ENCODE peak calls at places on chromosomes 3 and 15, in nine cellular contexts. One of them, this sample, is unnamed.

GRCh38 chr3:43161684-43162512 is 56.0 kb upstream of the POMGNT2 start:
- DNase-seq in brain pericyte: peak
- DNase-seq in effector memory CD4-positive, alpha-beta T cell: no peak
- DNase-seq in RWPE1: peak
- DNase-seq in stimulated activated CD4-positive, alpha-beta T cell treated with anti-CD3 and anti-CD28 coated beads, Interleukin-1b, Interleukin-23, amount 100 ng/mL, for 48 hours: no peak
- DNase-seq in NCI-H2029 treated with DMSO at 0.1 percent for 48 hours: no peak
- DNase-seq in cardiac muscle cell: peak
- DNase-seq in mucosa of descending colon: no peak
- DNase-seq in ascending aorta: no peak
- DNase-seq in this sample: peak

GRCh38 chr3:10941972-10942371 is 50.6 kb upstream of the SLC6A1 start:
- DNase-seq in brain pericyte: no peak
- DNase-seq in effector memory CD4-positive, alpha-beta T cell: no peak
- DNase-seq in RWPE1: no peak
- DNase-seq in stimulated activated CD4-positive, alpha-beta T cell treated with anti-CD3 and anti-CD28 coated beads, Interleukin-1b, Interleukin-23, amount 100 ng/mL, for 48 hours: peak
- DNase-seq in NCI-H2029 treated with DMSO at 0.1 percent for 48 hours: no peak
- DNase-seq in cardiac muscle cell: peak
- DNase-seq in mucosa of descending colon: no peak
- DNase-seq in ascending aorta: no peak
- DNase-seq in this sample: no peak

GRCh38 chr3:134665243-134665642 is 14.4 kb upstream of the KY start:
- DNase-seq in brain pericyte: no peak
- DNase-seq in effector memory CD4-positive, alpha-beta T cell: no peak
- DNase-seq in RWPE1: no peak
- DNase-seq in stimulated activated CD4-positive, alpha-beta T cell treated with anti-CD3 and anti-CD28 coated beads, Interleukin-1b, Interleukin-23, amount 100 ng/mL, for 48 hours: no peak
- DNase-seq in NCI-H2029 treated with DMSO at 0.1 percent for 48 hours: no peak
- DNase-seq in cardiac muscle cell: no peak
- DNase-seq in mucosa of descending colon: no peak
- DNase-seq in ascending aorta: no peak
- DNase-seq in this sample: no peak

GRCh38 chr3:40044487-40044886 is 235.1 kb downstream of the MYRIP start:
- DNase-seq in brain pericyte: no peak
- DNase-seq in effector memory CD4-positive, alpha-beta T cell: no peak
- DNase-seq in RWPE1: peak
- DNase-seq in stimulated activated CD4-positive, alpha-beta T cell treated with anti-CD3 and anti-CD28 coated beads, Interleukin-1b, Interleukin-23, amount 100 ng/mL, for 48 hours: no peak
- DNase-seq in NCI-H2029 treated with DMSO at 0.1 percent for 48 hours: no peak
- DNase-seq in cardiac muscle cell: peak
- DNase-seq in mucosa of descending colon: no peak
- DNase-seq in ascending aorta: no peak
- DNase-seq in this sample: no peak

GRCh38 chr15:40499931-40500330 is 29.1 kb downstream of the CHST14 start:
- DNase-seq in brain pericyte: no peak
- DNase-seq in effector memory CD4-positive, alpha-beta T cell: no peak
- DNase-seq in RWPE1: no peak
- DNase-seq in stimulated activated CD4-positive, alpha-beta T cell treated with anti-CD3 and anti-CD28 coated beads, Interleukin-1b, Interleukin-23, amount 100 ng/mL, for 48 hours: no peak
- DNase-seq in NCI-H2029 treated with DMSO at 0.1 percent for 48 hours: no peak
- DNase-seq in cardiac muscle cell: no peak
- DNase-seq in mucosa of descending colon: no peak
- DNase-seq in ascending aorta: no peak
- DNase-seq in this sample: no peak

GRCh38 chr3:42654331-42655201 is 1.1 kb downstream of the ZBTB47 start:
- DNase-seq in brain pericyte: no peak
- DNase-seq in effector memory CD4-positive, alpha-beta T cell: no peak
- DNase-seq in RWPE1: no peak
- DNase-seq in stimulated activated CD4-positive, alpha-beta T cell treated with anti-CD3 and anti-CD28 coated beads, Interleukin-1b, Interleukin-23, amount 100 ng/mL, for 48 hours: no peak
- DNase-seq in NCI-H2029 treated with DMSO at 0.1 percent for 48 hours: no peak
- DNase-seq in cardiac muscle cell: peak
- DNase-seq in mucosa of descending colon: peak
- DNase-seq in ascending aorta: no peak
- DNase-seq in this sample: no peak

GRCh38 chr15:80070840-80071239 is 11.4 kb downstream of the ZFAND6 start:
- DNase-seq in brain pericyte: no peak
- DNase-seq in effector memory CD4-positive, alpha-beta T cell: no peak
- DNase-seq in RWPE1: no peak
- DNase-seq in stimulated activated CD4-positive, alpha-beta T cell treated with anti-CD3 and anti-CD28 coated beads, Interleukin-1b, Interleukin-23, amount 100 ng/mL, for 48 hours: no peak
- DNase-seq in NCI-H2029 treated with DMSO at 0.1 percent for 48 hours: no peak
- DNase-seq in cardiac muscle cell: peak
- DNase-seq in mucosa of descending colon: no peak
- DNase-seq in ascending aorta: no peak
- DNase-seq in this sample: no peak

GRCh38 chr15:64315136-64315661 is 40.8 kb downstream of the CSNK1G1 start:
- DNase-seq in brain pericyte: no peak
- DNase-seq in effector memory CD4-positive, alpha-beta T cell: no peak
- DNase-seq in RWPE1: no peak
- DNase-seq in stimulated activated CD4-positive, alpha-beta T cell treated with anti-CD3 and anti-CD28 coated beads, Interleukin-1b, Interleukin-23, amount 100 ng/mL, for 48 hours: no peak
- DNase-seq in NCI-H2029 treated with DMSO at 0.1 percent for 48 hours: no peak
- DNase-seq in cardiac muscle cell: no peak
- DNase-seq in mucosa of descending colon: no peak
- DNase-seq in ascending aorta: no peak
- DNase-seq in this sample: no peak

GRCh38 chr3:119418091-119418512 is 45.3 kb downstream of the TMEM39A start:
- DNase-seq in brain pericyte: no peak
- DNase-seq in effector memory CD4-positive, alpha-beta T cell: no peak
- DNase-seq in RWPE1: no peak
- DNase-seq in stimulated activated CD4-positive, alpha-beta T cell treated with anti-CD3 and anti-CD28 coated beads, Interleukin-1b, Interleukin-23, amount 100 ng/mL, for 48 hours: no peak
- DNase-seq in NCI-H2029 treated with DMSO at 0.1 percent for 48 hours: no peak
- DNase-seq in cardiac muscle cell: peak
- DNase-seq in mucosa of descending colon: no peak
- DNase-seq in ascending aorta: no peak
- DNase-seq in this sample: no peak

GRCh38 chr3:32960404-32961160 is 9.1 kb downstream of the CCR4 start:
- DNase-seq in brain pericyte: no peak
- DNase-seq in effector memory CD4-positive, alpha-beta T cell: no peak
- DNase-seq in RWPE1: no peak
- DNase-seq in stimulated activated CD4-positive, alpha-beta T cell treated with anti-CD3 and anti-CD28 coated beads, Interleukin-1b, Interleukin-23, amount 100 ng/mL, for 48 hours: no peak
- DNase-seq in NCI-H2029 treated with DMSO at 0.1 percent for 48 hours: no peak
- DNase-seq in cardiac muscle cell: no peak
- DNase-seq in mucosa of descending colon: no peak
- DNase-seq in ascending aorta: no peak
- DNase-seq in this sample: no peak

GRCh38 chr3:76369170-76369569 is 583.8 kb upstream of the ZNF717 start:
- DNase-seq in brain pericyte: no peak
- DNase-seq in effector memory CD4-positive, alpha-beta T cell: no peak
- DNase-seq in RWPE1: peak
- DNase-seq in stimulated activated CD4-positive, alpha-beta T cell treated with anti-CD3 and anti-CD28 coated beads, Interleukin-1b, Interleukin-23, amount 100 ng/mL, for 48 hours: no peak
- DNase-seq in NCI-H2029 treated with DMSO at 0.1 percent for 48 hours: no peak
- DNase-seq in cardiac muscle cell: no peak
- DNase-seq in mucosa of descending colon: no peak
- DNase-seq in ascending aorta: no peak
- DNase-seq in this sample: no peak

GRCh38 chr3:193885832-193886231 is 250.1 kb upstream of the HES1 start:
- DNase-seq in brain pericyte: no peak
- DNase-seq in effector memory CD4-positive, alpha-beta T cell: no peak
- DNase-seq in RWPE1: no peak
- DNase-seq in stimulated activated CD4-positive, alpha-beta T cell treated with anti-CD3 and anti-CD28 coated beads, Interleukin-1b, Interleukin-23, amount 100 ng/mL, for 48 hours: no peak
- DNase-seq in NCI-H2029 treated with DMSO at 0.1 percent for 48 hours: no peak
- DNase-seq in cardiac muscle cell: no peak
- DNase-seq in mucosa of descending colon: peak
- DNase-seq in ascending aorta: no peak
- DNase-seq in this sample: no peak